ENCODE peak calls at places on chromosomes 1 and 21, in seven cellular contexts. One of them, this sample, is unnamed.

GRCh38 chr1:181807251-181807650 is 254.3 kb downstream of the ZNF648 start:
- DNase-seq in stimulated activated CD4-positive, alpha-beta T cell treated with anti-CD3 and anti-CD28 coated beads, Interleukin-12 subunit alpha, Interleukin-12 subunit beta, amount 100 ng/mL, for 48 hours: no peak
- DNase-seq in KBM-7: no peak
- DNase-seq in hypothalamus: no peak
- DNase-seq in left cardiac atrium: no peak
- DNase-seq in NCI-H2029 treated with DMSO at 0.1 percent for 48 hours: no peak
- DNase-seq in T-helper 2 cell: no peak
- DNase-seq in this sample: no peak

GRCh38 chr1:27509127-27510080 is 19.4 kb upstream of the WASF2 start:
- DNase-seq in stimulated activated CD4-positive, alpha-beta T cell treated with anti-CD3 and anti-CD28 coated beads, Interleukin-12 subunit alpha, Interleukin-12 subunit beta, amount 100 ng/mL, for 48 hours: no peak
- DNase-seq in KBM-7: no peak
- DNase-seq in hypothalamus: no peak
- DNase-seq in left cardiac atrium: no peak
- DNase-seq in NCI-H2029 treated with DMSO at 0.1 percent for 48 hours: no peak
- DNase-seq in T-helper 2 cell: no peak
- DNase-seq in this sample: no peak

GRCh38 chr1:27713139-27713725 is 12.5 kb upstream of the FAM76A start:
- DNase-seq in stimulated activated CD4-positive, alpha-beta T cell treated with anti-CD3 and anti-CD28 coated beads, Interleukin-12 subunit alpha, Interleukin-12 subunit beta, amount 100 ng/mL, for 48 hours: no peak
- DNase-seq in KBM-7: no peak
- DNase-seq in hypothalamus: no peak
- DNase-seq in left cardiac atrium: no peak
- DNase-seq in NCI-H2029 treated with DMSO at 0.1 percent for 48 hours: no peak
- DNase-seq in T-helper 2 cell: no peak
- DNase-seq in this sample: no peak

GRCh38 chr1:157968951-157969350 is 24.5 kb upstream of the KIRREL1 start:
- DNase-seq in stimulated activated CD4-positive, alpha-beta T cell treated with anti-CD3 and anti-CD28 coated beads, Interleukin-12 subunit alpha, Interleukin-12 subunit beta, amount 100 ng/mL, for 48 hours: no peak
- DNase-seq in KBM-7: no peak
- DNase-seq in hypothalamus: no peak
- DNase-seq in left cardiac atrium: peak
- DNase-seq in NCI-H2029 treated with DMSO at 0.1 percent for 48 hours: no peak
- DNase-seq in T-helper 2 cell: no peak
- DNase-seq in this sample: no peak

GRCh38 chr1:71621785-71622184 is 541.0 kb upstream of the ZRANB2 start:
- DNase-seq in stimulated activated CD4-positive, alpha-beta T cell treated with anti-CD3 and anti-CD28 coated beads, Interleukin-12 subunit alpha, Interleukin-12 subunit beta, amount 100 ng/mL, for 48 hours: no peak
- DNase-seq in KBM-7: no peak
- DNase-seq in hypothalamus: no peak
- DNase-seq in left cardiac atrium: no peak
- DNase-seq in NCI-H2029 treated with DMSO at 0.1 percent for 48 hours: no peak
- DNase-seq in T-helper 2 cell: no peak
- DNase-seq in this sample: no peak

GRCh38 chr1:223832637-223832943 is 13.2 kb downstream of the TP53BP2 start:
- DNase-seq in stimulated activated CD4-positive, alpha-beta T cell treated with anti-CD3 and anti-CD28 coated beads, Interleukin-12 subunit alpha, Interleukin-12 subunit beta, amount 100 ng/mL, for 48 hours: no peak
- DNase-seq in KBM-7: no peak
- DNase-seq in hypothalamus: no peak
- DNase-seq in left cardiac atrium: no peak
- DNase-seq in NCI-H2029 treated with DMSO at 0.1 percent for 48 hours: no peak
- DNase-seq in T-helper 2 cell: no peak
- DNase-seq in this sample: no peak

GRCh38 chr1:58395355-58395754 is 151.2 kb downstream of the OMA1 start:
- DNase-seq in stimulated activated CD4-positive, alpha-beta T cell treated with anti-CD3 and anti-CD28 coated beads, Interleukin-12 subunit alpha, Interleukin-12 subunit beta, amount 100 ng/mL, for 48 hours: no peak
- DNase-seq in KBM-7: peak
- DNase-seq in hypothalamus: no peak
- DNase-seq in left cardiac atrium: no peak
- DNase-seq in NCI-H2029 treated with DMSO at 0.1 percent for 48 hours: no peak
- DNase-seq in T-helper 2 cell: no peak
- DNase-seq in this sample: no peak

GRCh38 chr1:36735939-36736730 is 253.4 kb upstream of the CSF3R start:
- DNase-seq in stimulated activated CD4-positive, alpha-beta T cell treated with anti-CD3 and anti-CD28 coated beads, Interleukin-12 subunit alpha, Interleukin-12 subunit beta, amount 100 ng/mL, for 48 hours: no peak
- DNase-seq in KBM-7: peak
- DNase-seq in hypothalamus: no peak
- DNase-seq in left cardiac atrium: no peak
- DNase-seq in NCI-H2029 treated with DMSO at 0.1 percent for 48 hours: no peak
- DNase-seq in T-helper 2 cell: no peak
- DNase-seq in this sample: no peak

GRCh38 chr21:28473530-28474225 is 519.0 kb downstream of the LTN1 start:
- DNase-seq in stimulated activated CD4-positive, alpha-beta T cell treated with anti-CD3 and anti-CD28 coated beads, Interleukin-12 subunit alpha, Interleukin-12 subunit beta, amount 100 ng/mL, for 48 hours: no peak
- DNase-seq in KBM-7: no peak
- DNase-seq in hypothalamus: no peak
- DNase-seq in left cardiac atrium: no peak
- DNase-seq in NCI-H2029 treated with DMSO at 0.1 percent for 48 hours: no peak
- DNase-seq in T-helper 2 cell: no peak
- DNase-seq in this sample: no peak

GRCh38 chr21:45421071-45421845 is 16.3 kb downstream of the COL18A1 start:
- DNase-seq in stimulated activated CD4-positive, alpha-beta T cell treated with anti-CD3 and anti-CD28 coated beads, Interleukin-12 subunit alpha, Interleukin-12 subunit beta, amount 100 ng/mL, for 48 hours: no peak
- DNase-seq in KBM-7: no peak
- DNase-seq in hypothalamus: no peak
- DNase-seq in left cardiac atrium: peak
- DNase-seq in NCI-H2029 treated with DMSO at 0.1 percent for 48 hours: no peak
- DNase-seq in T-helper 2 cell: no peak
- DNase-seq in this sample: no peak

GRCh38 chr1:98761238-98761637 is 99.7 kb downstream of the SNX7 start:
- DNase-seq in stimulated activated CD4-positive, alpha-beta T cell treated with anti-CD3 and anti-CD28 coated beads, Interleukin-12 subunit alpha, Interleukin-12 subunit beta, amount 100 ng/mL, for 48 hours: no peak
- DNase-seq in KBM-7: peak
- DNase-seq in hypothalamus: no peak
- DNase-seq in left cardiac atrium: no peak
- DNase-seq in NCI-H2029 treated with DMSO at 0.1 percent for 48 hours: no peak
- DNase-seq in T-helper 2 cell: no peak
- DNase-seq in this sample: no peak

GRCh38 chr1:2406451-2407041 is 5.8 kb downstream of the PEX10 start:
- DNase-seq in stimulated activated CD4-positive, alpha-beta T cell treated with anti-CD3 and anti-CD28 coated beads, Interleukin-12 subunit alpha, Interleukin-12 subunit beta, amount 100 ng/mL, for 48 hours: no peak
- DNase-seq in KBM-7: no peak
- DNase-seq in hypothalamus: no peak
- DNase-seq in left cardiac atrium: no peak
- DNase-seq in NCI-H2029 treated with DMSO at 0.1 percent for 48 hours: no peak
- DNase-seq in T-helper 2 cell: no peak
- DNase-seq in this sample: no peak

GRCh38 chr1:156497743-156498446 is 2.7 kb downstream of the MEF2D start:
- DNase-seq in stimulated activated CD4-positive, alpha-beta T cell treated with anti-CD3 and anti-CD28 coated beads, Interleukin-12 subunit alpha, Interleukin-12 subunit beta, amount 100 ng/mL, for 48 hours: no peak
- DNase-seq in KBM-7: no peak
- DNase-seq in hypothalamus: no peak
- DNase-seq in left cardiac atrium: no peak
- DNase-seq in NCI-H2029 treated with DMSO at 0.1 percent for 48 hours: no peak
- DNase-seq in T-helper 2 cell: no peak
- DNase-seq in this sample: no peak

GRCh38 chr1:20486457-20487235 is 636 bp upstream of the CAMK2N1 start:
- DNase-seq in stimulated activated CD4-positive, alpha-beta T cell treated with anti-CD3 and anti-CD28 coated beads, Interleukin-12 subunit alpha, Interleukin-12 subunit beta, amount 100 ng/mL, for 48 hours: no peak
- DNase-seq in KBM-7: no peak
- DNase-seq in hypothalamus: peak
- DNase-seq in left cardiac atrium: peak
- DNase-seq in NCI-H2029 treated with DMSO at 0.1 percent for 48 hours: no peak
- DNase-seq in T-helper 2 cell: no peak
- DNase-seq in this sample: peak

GRCh38 chr1:163866539-163866938 is 544.8 kb downstream of the NUF2 start:
- DNase-seq in stimulated activated CD4-positive, alpha-beta T cell treated with anti-CD3 and anti-CD28 coated beads, Interleukin-12 subunit alpha, Interleukin-12 subunit beta, amount 100 ng/mL, for 48 hours: no peak
- DNase-seq in KBM-7: no peak
- DNase-seq in hypothalamus: no peak
- DNase-seq in left cardiac atrium: no peak
- DNase-seq in NCI-H2029 treated with DMSO at 0.1 percent for 48 hours: no peak
- DNase-seq in T-helper 2 cell: no peak
- DNase-seq in this sample: no peak

GRCh38 chr21:34693192-34693810 is 24.5 kb downstream of the CLIC6 start:
- DNase-seq in stimulated activated CD4-positive, alpha-beta T cell treated with anti-CD3 and anti-CD28 coated beads, Interleukin-12 subunit alpha, Interleukin-12 subunit beta, amount 100 ng/mL, for 48 hours: peak
- DNase-seq in KBM-7: peak
- DNase-seq in hypothalamus: peak
- DNase-seq in left cardiac atrium: no peak
- DNase-seq in NCI-H2029 treated with DMSO at 0.1 percent for 48 hours: peak
- DNase-seq in T-helper 2 cell: peak
- DNase-seq in this sample: no peak

GRCh38 chr1:119784127-119784781 is 15.5 kb upstream of the HMGCS2 start:
- DNase-seq in stimulated activated CD4-positive, alpha-beta T cell treated with anti-CD3 and anti-CD28 coated beads, Interleukin-12 subunit alpha, Interleukin-12 subunit beta, amount 100 ng/mL, for 48 hours: no peak
- DNase-seq in KBM-7: no peak
- DNase-seq in hypothalamus: no peak
- DNase-seq in left cardiac atrium: peak
- DNase-seq in NCI-H2029 treated with DMSO at 0.1 percent for 48 hours: no peak
- DNase-seq in T-helper 2 cell: no peak
- DNase-seq in this sample: no peak

GRCh38 chr1:71921935-71922559 is 360.3 kb downstream of the NEGR1 start:
- DNase-seq in stimulated activated CD4-positive, alpha-beta T cell treated with anti-CD3 and anti-CD28 coated beads, Interleukin-12 subunit alpha, Interleukin-12 subunit beta, amount 100 ng/mL, for 48 hours: no peak
- DNase-seq in KBM-7: no peak
- DNase-seq in hypothalamus: no peak
- DNase-seq in left cardiac atrium: no peak
- DNase-seq in NCI-H2029 treated with DMSO at 0.1 percent for 48 hours: no peak
- DNase-seq in T-helper 2 cell: no peak
- DNase-seq in this sample: no peak

GRCh38 chr1:47738560-47739182 is 258.5 kb downstream of the TRABD2B start:
- DNase-seq in stimulated activated CD4-positive, alpha-beta T cell treated with anti-CD3 and anti-CD28 coated beads, Interleukin-12 subunit alpha, Interleukin-12 subunit beta, amount 100 ng/mL, for 48 hours: no peak
- DNase-seq in KBM-7: no peak
- DNase-seq in hypothalamus: peak
- DNase-seq in left cardiac atrium: peak
- DNase-seq in NCI-H2029 treated with DMSO at 0.1 percent for 48 hours: peak
- DNase-seq in T-helper 2 cell: no peak
- DNase-seq in this sample: no peak

GRCh38 chr1:54413295-54413694 is 7.1 kb upstream of the SSBP3 start:
- DNase-seq in stimulated activated CD4-positive, alpha-beta T cell treated with anti-CD3 and anti-CD28 coated beads, Interleukin-12 subunit alpha, Interleukin-12 subunit beta, amount 100 ng/mL, for 48 hours: no peak
- DNase-seq in KBM-7: peak
- DNase-seq in hypothalamus: peak
- DNase-seq in left cardiac atrium: peak
- DNase-seq in NCI-H2029 treated with DMSO at 0.1 percent for 48 hours: no peak
- DNase-seq in T-helper 2 cell: no peak
- DNase-seq in this sample: no peak

GRCh38 chr1:203643213-203644045 is 16.8 kb downstream of the ATP2B4 start:
- DNase-seq in stimulated activated CD4-positive, alpha-beta T cell treated with anti-CD3 and anti-CD28 coated beads, Interleukin-12 subunit alpha, Interleukin-12 subunit beta, amount 100 ng/mL, for 48 hours: no peak
- DNase-seq in KBM-7: no peak
- DNase-seq in hypothalamus: no peak
- DNase-seq in left cardiac atrium: no peak
- DNase-seq in NCI-H2029 treated with DMSO at 0.1 percent for 48 hours: no peak
- DNase-seq in T-helper 2 cell: no peak
- DNase-seq in this sample: no peak

GRCh38 chr1:47696911-47697441 is 259.1 kb downstream of the FOXD2 start:
- DNase-seq in stimulated activated CD4-positive, alpha-beta T cell treated with anti-CD3 and anti-CD28 coated beads, Interleukin-12 subunit alpha, Interleukin-12 subunit beta, amount 100 ng/mL, for 48 hours: no peak
- DNase-seq in KBM-7: no peak
- DNase-seq in hypothalamus: no peak
- DNase-seq in left cardiac atrium: no peak
- DNase-seq in NCI-H2029 treated with DMSO at 0.1 percent for 48 hours: peak
- DNase-seq in T-helper 2 cell: no peak
- DNase-seq in this sample: no peak

GRCh38 chr21:17769049-17769845 is 49.9 kb downstream of the C21orf91 start:
- DNase-seq in stimulated activated CD4-positive, alpha-beta T cell treated with anti-CD3 and anti-CD28 coated beads, Interleukin-12 subunit alpha, Interleukin-12 subunit beta, amount 100 ng/mL, for 48 hours: no peak
- DNase-seq in KBM-7: no peak
- DNase-seq in hypothalamus: no peak
- DNase-seq in left cardiac atrium: no peak
- DNase-seq in NCI-H2029 treated with DMSO at 0.1 percent for 48 hours: no peak
- DNase-seq in T-helper 2 cell: no peak
- DNase-seq in this sample: no peak

GRCh38 chr1:155226910-155227260 is 18.4 kb downstream of the MTX1 start:
- DNase-seq in stimulated activated CD4-positive, alpha-beta T cell treated with anti-CD3 and anti-CD28 coated beads, Interleukin-12 subunit alpha, Interleukin-12 subunit beta, amount 100 ng/mL, for 48 hours: no peak
- DNase-seq in KBM-7: no peak
- DNase-seq in hypothalamus: peak
- DNase-seq in left cardiac atrium: peak
- DNase-seq in NCI-H2029 treated with DMSO at 0.1 percent for 48 hours: no peak
- DNase-seq in T-helper 2 cell: no peak
- DNase-seq in this sample: no peak

GRCh38 chr21:41121785-41122415 is 46.1 kb upstream of the BACE2 start:
- DNase-seq in stimulated activated CD4-positive, alpha-beta T cell treated with anti-CD3 and anti-CD28 coated beads, Interleukin-12 subunit alpha, Interleukin-12 subunit beta, amount 100 ng/mL, for 48 hours: peak
- DNase-seq in KBM-7: peak
- DNase-seq in hypothalamus: peak
- DNase-seq in left cardiac atrium: peak
- DNase-seq in NCI-H2029 treated with DMSO at 0.1 percent for 48 hours: peak
- DNase-seq in T-helper 2 cell: no peak
- DNase-seq in this sample: peak

GRCh38 chr21:41364308-41364707 is 2.5 kb downstream of the MX2 start:
- DNase-seq in stimulated activated CD4-positive, alpha-beta T cell treated with anti-CD3 and anti-CD28 coated beads, Interleukin-12 subunit alpha, Interleukin-12 subunit beta, amount 100 ng/mL, for 48 hours: peak
- DNase-seq in KBM-7: no peak
- DNase-seq in hypothalamus: no peak
- DNase-seq in left cardiac atrium: no peak
- DNase-seq in NCI-H2029 treated with DMSO at 0.1 percent for 48 hours: no peak
- DNase-seq in T-helper 2 cell: no peak
- DNase-seq in this sample: no peak

GRCh38 chr1:201721131-201722049 is 107.6 kb upstream of the IPO9 start:
- DNase-seq in stimulated activated CD4-positive, alpha-beta T cell treated with anti-CD3 and anti-CD28 coated beads, Interleukin-12 subunit alpha, Interleukin-12 subunit beta, amount 100 ng/mL, for 48 hours: no peak
- DNase-seq in KBM-7: no peak
- DNase-seq in hypothalamus: no peak
- DNase-seq in left cardiac atrium: no peak
- DNase-seq in NCI-H2029 treated with DMSO at 0.1 percent for 48 hours: no peak
- DNase-seq in T-helper 2 cell: no peak
- DNase-seq in this sample: no peak

GRCh38 chr1:107895403-107896181 is 69.4 kb downstream of the VAV3 start:
- DNase-seq in stimulated activated CD4-positive, alpha-beta T cell treated with anti-CD3 and anti-CD28 coated beads, Interleukin-12 subunit alpha, Interleukin-12 subunit beta, amount 100 ng/mL, for 48 hours: no peak
- DNase-seq in KBM-7: peak
- DNase-seq in hypothalamus: no peak
- DNase-seq in left cardiac atrium: no peak
- DNase-seq in NCI-H2029 treated with DMSO at 0.1 percent for 48 hours: no peak
- DNase-seq in T-helper 2 cell: no peak
- DNase-seq in this sample: no peak

This sample was measured in CMK.